ENCODE peak calls at places on chromosomes 4 and X, in eight cellular contexts. One of them, this sample, is unnamed.

GRCh38 chr4:152460488-152460887 is 75.4 kb downstream of the FBXW7 start:
- DNase-seq in activated CD8-positive, alpha-beta T cell treated with anti-CD3 and anti-CD28 coated beads, Interleukin-2, amount 10 ng/mL, durations not matched to agents 7 days and 5 days: no peak
- DNase-seq in T-helper 17 cell: no peak
- DNase-seq in iPS DF 19.7: no peak
- DNase-seq in NCI-H1048: no peak
- DNase-seq in NAMALWA: peak
- DNase-seq in psoas muscle: no peak
- DNase-seq in KG1: no peak
- DNase-seq in this sample: no peak

GRCh38 chrX:10615931-10616780 is 4.2 kb downstream of the MID1 start:
- DNase-seq in activated CD8-positive, alpha-beta T cell treated with anti-CD3 and anti-CD28 coated beads, Interleukin-2, amount 10 ng/mL, durations not matched to agents 7 days and 5 days: peak
- DNase-seq in T-helper 17 cell: no peak
- DNase-seq in iPS DF 19.7: no peak
- DNase-seq in NCI-H1048: no peak
- DNase-seq in NAMALWA: peak
- DNase-seq in psoas muscle: no peak
- DNase-seq in KG1: no peak
- DNase-seq in this sample: no peak

GRCh38 chr4:76388160-76388908 is 32.6 kb downstream of the CCDC158 start:
- DNase-seq in activated CD8-positive, alpha-beta T cell treated with anti-CD3 and anti-CD28 coated beads, Interleukin-2, amount 10 ng/mL, durations not matched to agents 7 days and 5 days: no peak
- DNase-seq in T-helper 17 cell: no peak
- DNase-seq in iPS DF 19.7: no peak
- DNase-seq in NCI-H1048: no peak
- DNase-seq in NAMALWA: no peak
- DNase-seq in psoas muscle: no peak
- DNase-seq in KG1: no peak
- DNase-seq in this sample: no peak

GRCh38 chr4:176207839-176208238 is 12.5 kb upstream of the SPATA4 start:
- DNase-seq in activated CD8-positive, alpha-beta T cell treated with anti-CD3 and anti-CD28 coated beads, Interleukin-2, amount 10 ng/mL, durations not matched to agents 7 days and 5 days: no peak
- DNase-seq in T-helper 17 cell: no peak
- DNase-seq in iPS DF 19.7: no peak
- DNase-seq in NCI-H1048: peak
- DNase-seq in NAMALWA: no peak
- DNase-seq in psoas muscle: no peak
- DNase-seq in KG1: no peak
- DNase-seq in this sample: no peak

GRCh38 chr4:111494471-111494870 is 650.8 kb upstream of the FAM241A start:
- DNase-seq in activated CD8-positive, alpha-beta T cell treated with anti-CD3 and anti-CD28 coated beads, Interleukin-2, amount 10 ng/mL, durations not matched to agents 7 days and 5 days: no peak
- DNase-seq in T-helper 17 cell: no peak
- DNase-seq in iPS DF 19.7: no peak
- DNase-seq in NCI-H1048: no peak
- DNase-seq in NAMALWA: no peak
- DNase-seq in psoas muscle: no peak
- DNase-seq in KG1: no peak
- DNase-seq in this sample: no peak

GRCh38 chr4:2794707-2795557 is 2.0 kb downstream of the SH3BP2 start:
- DNase-seq in activated CD8-positive, alpha-beta T cell treated with anti-CD3 and anti-CD28 coated beads, Interleukin-2, amount 10 ng/mL, durations not matched to agents 7 days and 5 days: no peak
- DNase-seq in T-helper 17 cell: no peak
- DNase-seq in iPS DF 19.7: no peak
- DNase-seq in NCI-H1048: no peak
- DNase-seq in NAMALWA: no peak
- DNase-seq in psoas muscle: peak
- DNase-seq in KG1: no peak
- DNase-seq in this sample: no peak

GRCh38 chrX:68829594-68830485 is 1.0 kb downstream of the EFNB1 start:
- DNase-seq in activated CD8-positive, alpha-beta T cell treated with anti-CD3 and anti-CD28 coated beads, Interleukin-2, amount 10 ng/mL, durations not matched to agents 7 days and 5 days: no peak
- DNase-seq in T-helper 17 cell: no peak
- DNase-seq in iPS DF 19.7: no peak
- DNase-seq in NCI-H1048: no peak
- DNase-seq in NAMALWA: no peak
- DNase-seq in psoas muscle: no peak
- DNase-seq in KG1: no peak
- DNase-seq in this sample: no peak

GRCh38 chrX:44873415-44874270 is 655 bp downstream of the KDM6A start:
- DNase-seq in activated CD8-positive, alpha-beta T cell treated with anti-CD3 and anti-CD28 coated beads, Interleukin-2, amount 10 ng/mL, durations not matched to agents 7 days and 5 days: peak
- DNase-seq in T-helper 17 cell: peak
- DNase-seq in iPS DF 19.7: no peak
- DNase-seq in NCI-H1048: peak
- DNase-seq in NAMALWA: peak
- DNase-seq in psoas muscle: peak
- DNase-seq in KG1: peak
- DNase-seq in this sample: no peak

GRCh38 chrX:100979881-100980607 is 10.5 kb downstream of the ARL13A start:
- DNase-seq in activated CD8-positive, alpha-beta T cell treated with anti-CD3 and anti-CD28 coated beads, Interleukin-2, amount 10 ng/mL, durations not matched to agents 7 days and 5 days: no peak
- DNase-seq in T-helper 17 cell: no peak
- DNase-seq in iPS DF 19.7: no peak
- DNase-seq in NCI-H1048: no peak
- DNase-seq in NAMALWA: no peak
- DNase-seq in psoas muscle: no peak
- DNase-seq in KG1: no peak
- DNase-seq in this sample: no peak

GRCh38 chrX:129553619-129554288 is 13.7 kb downstream of the OCRL start:
- DNase-seq in activated CD8-positive, alpha-beta T cell treated with anti-CD3 and anti-CD28 coated beads, Interleukin-2, amount 10 ng/mL, durations not matched to agents 7 days and 5 days: no peak
- DNase-seq in T-helper 17 cell: no peak
- DNase-seq in iPS DF 19.7: no peak
- DNase-seq in NCI-H1048: no peak
- DNase-seq in NAMALWA: peak
- DNase-seq in psoas muscle: no peak
- DNase-seq in KG1: no peak
- DNase-seq in this sample: no peak

GRCh38 chrX:11422529-11422857 is 129.3 kb downstream of the AMELX start:
- DNase-seq in activated CD8-positive, alpha-beta T cell treated with anti-CD3 and anti-CD28 coated beads, Interleukin-2, amount 10 ng/mL, durations not matched to agents 7 days and 5 days: no peak
- DNase-seq in T-helper 17 cell: no peak
- DNase-seq in iPS DF 19.7: no peak
- DNase-seq in NCI-H1048: no peak
- DNase-seq in NAMALWA: no peak
- DNase-seq in psoas muscle: no peak
- DNase-seq in KG1: no peak
- DNase-seq in this sample: no peak

GRCh38 chrX:70166601-70167590 is 10.4 kb upstream of the DGAT2L6 start:
- DNase-seq in activated CD8-positive, alpha-beta T cell treated with anti-CD3 and anti-CD28 coated beads, Interleukin-2, amount 10 ng/mL, durations not matched to agents 7 days and 5 days: no peak
- DNase-seq in T-helper 17 cell: no peak
- DNase-seq in iPS DF 19.7: no peak
- DNase-seq in NCI-H1048: no peak
- DNase-seq in NAMALWA: no peak
- DNase-seq in psoas muscle: no peak
- DNase-seq in KG1: no peak
- DNase-seq in this sample: no peak

GRCh38 chr4:20675786-20676185 is 24.5 kb upstream of the PACRGL start:
- DNase-seq in activated CD8-positive, alpha-beta T cell treated with anti-CD3 and anti-CD28 coated beads, Interleukin-2, amount 10 ng/mL, durations not matched to agents 7 days and 5 days: no peak
- DNase-seq in T-helper 17 cell: no peak
- DNase-seq in iPS DF 19.7: no peak
- DNase-seq in NCI-H1048: no peak
- DNase-seq in NAMALWA: no peak
- DNase-seq in psoas muscle: no peak
- DNase-seq in KG1: no peak
- DNase-seq in this sample: no peak

GRCh38 chr4:183407128-183407585 is 37.3 kb upstream of the CDKN2AIP start:
- DNase-seq in activated CD8-positive, alpha-beta T cell treated with anti-CD3 and anti-CD28 coated beads, Interleukin-2, amount 10 ng/mL, durations not matched to agents 7 days and 5 days: peak
- DNase-seq in T-helper 17 cell: peak
- DNase-seq in iPS DF 19.7: no peak
- DNase-seq in NCI-H1048: peak
- DNase-seq in NAMALWA: peak
- DNase-seq in psoas muscle: peak
- DNase-seq in KG1: no peak
- DNase-seq in this sample: peak

GRCh38 chrX:18984381-18985185 is 669 bp upstream of the PHKA2 start:
- DNase-seq in activated CD8-positive, alpha-beta T cell treated with anti-CD3 and anti-CD28 coated beads, Interleukin-2, amount 10 ng/mL, durations not matched to agents 7 days and 5 days: peak
- DNase-seq in T-helper 17 cell: peak
- DNase-seq in iPS DF 19.7: no peak
- DNase-seq in NCI-H1048: peak
- DNase-seq in NAMALWA: peak
- DNase-seq in psoas muscle: peak
- DNase-seq in KG1: peak
- DNase-seq in this sample: peak

GRCh38 chr4:174490356-174490969 is 31.8 kb downstream of the HPGD start:
- DNase-seq in activated CD8-positive, alpha-beta T cell treated with anti-CD3 and anti-CD28 coated beads, Interleukin-2, amount 10 ng/mL, durations not matched to agents 7 days and 5 days: no peak
- DNase-seq in T-helper 17 cell: no peak
- DNase-seq in iPS DF 19.7: no peak
- DNase-seq in NCI-H1048: no peak
- DNase-seq in NAMALWA: no peak
- DNase-seq in psoas muscle: no peak
- DNase-seq in KG1: no peak
- DNase-seq in this sample: no peak

GRCh38 chr4:102759835-102760644 is 728 bp downstream of the MANBA start:
- DNase-seq in activated CD8-positive, alpha-beta T cell treated with anti-CD3 and anti-CD28 coated beads, Interleukin-2, amount 10 ng/mL, durations not matched to agents 7 days and 5 days: peak
- DNase-seq in T-helper 17 cell: no peak
- DNase-seq in iPS DF 19.7: no peak
- DNase-seq in NCI-H1048: no peak
- DNase-seq in NAMALWA: peak
- DNase-seq in psoas muscle: no peak
- DNase-seq in KG1: peak
- DNase-seq in this sample: no peak

This sample was measured in iPS DF 6.9.